ENCODE peak calls at places on chromosomes 6 and 20, in six cellular contexts. H is heart left ventricle, O is A549, P is GM12878, U is lower lobe of right lung, I is gastrocnemius medialis. B is an unnamed sample.

GRCh38 chr6:11379805-11380204 is 147.3 kb upstream of the NEDD9 start:
- ATAC-seq in H (no peak), O (no peak), P (no peak), U (no peak), I (no peak), B (no peak)

GRCh38 chr20:24289737-24290481 is 179.5 kb upstream of the SYNDIG1 start:
- ATAC-seq in H (no peak), O (no peak), P (no peak), U (no peak), I (no peak), B (no peak)

GRCh38 chr20:17823382-17824144 is 123.8 kb downstream of the BANF2 start:
- ATAC-seq in H (no peak), O (no peak), P (no peak), U (no peak), I (no peak), B (no peak)

GRCh38 chr6:1104988-1105670 is 206.8 kb upstream of the FOXQ1 start:
- ATAC-seq in H (no peak), O (no peak), P (no peak), U (no peak), I (no peak), B (no peak)

GRCh38 chr20:37364013-37364926 is 18.3 kb downstream of the SRC start:
- ATAC-seq in H (no peak), O (peak), P (no peak), U (no peak), I (no peak), B (no peak)

GRCh38 chr6:132814716-132815570 is 574 bp downstream of the RPS12 start:
- ATAC-seq in H (peak), O (peak), P (peak), U (peak), I (peak), B (no peak)

GRCh38 chr6:154500769-154501171 is 9.7 kb downstream of the CNKSR3 start:
- ATAC-seq in H (no peak), O (peak), P (no peak), U (no peak), I (no peak), B (no peak)

GRCh38 chr6:125519367-125519766 is 217.6 kb upstream of the HDDC2 start:
- ATAC-seq in H (no peak), O (no peak), P (no peak), U (no peak), I (no peak), B (no peak)

GRCh38 chr6:45681860-45682488 is 304.2 kb upstream of the SUPT3H start:
- ATAC-seq in H (peak), O (no peak), P (peak), U (peak), I (no peak), B (no peak)

GRCh38 chr6:46935687-46936086 is 13.9 kb upstream of the ADGRF5 start:
- ATAC-seq in H (peak), O (no peak), P (no peak), U (peak), I (peak), B (no peak)

GRCh38 chr6:80468398-80468797 is 361.9 kb downstream of the BCKDHB start:
- ATAC-seq in H (no peak), O (no peak), P (no peak), U (no peak), I (no peak), B (no peak)

GRCh38 chr20:4767084-4767483 is 45.4 kb downstream of the PRND start:
- ATAC-seq in H (no peak), O (no peak), P (no peak), U (no peak), I (no peak), B (no peak)

GRCh38 chr6:3209114-3210023 is 18.1 kb downstream of the TUBB2B start:
- ATAC-seq in H (peak), O (peak), P (peak), U (peak), I (peak), B (peak)

GRCh38 chr6:1739680-1740079 is 130.0 kb downstream of the FOXC1 start:
- ATAC-seq in H (no peak), O (no peak), P (peak), U (no peak), I (no peak), B (no peak)

GRCh38 chr6:169669147-169669546 is 32.7 kb downstream of the WDR27 start:
- ATAC-seq in H (no peak), O (no peak), P (no peak), U (peak), I (no peak), B (no peak)

GRCh38 chr6:90610291-90610670 is 23.4 kb upstream of the MAP3K7 start:
- ATAC-seq in H (no peak), O (no peak), P (no peak), U (peak), I (no peak), B (no peak)

GRCh38 chr6:4039348-4039747 is 39.6 kb downstream of the FAM217A start:
- ATAC-seq in H (no peak), O (no peak), P (no peak), U (peak), I (no peak), B (no peak)

GRCh38 chr6:7914311-7914710 is 3.7 kb upstream of the TXNDC5 start:
- ATAC-seq in H (no peak), O (no peak), P (no peak), U (no peak), I (no peak), B (no peak)

GRCh38 chr6:134534708-134535149 is 216.8 kb upstream of the SGK1 start:
- ATAC-seq in H (peak), O (no peak), P (no peak), U (no peak), I (peak), B (no peak)

GRCh38 chr6:2141644-2142290 is 103.6 kb downstream of the GMDS start:
- ATAC-seq in H (no peak), O (no peak), P (no peak), U (no peak), I (no peak), B (no peak)

GRCh38 chr6:111015656-111016190 is 33.9 kb downstream of the RPF2 start:
- ATAC-seq in H (no peak), O (no peak), P (no peak), U (no peak), I (no peak), B (no peak)

GRCh38 chr6:130766239-130767144 is 60.7 kb upstream of the SMLR1 start:
- ATAC-seq in H (no peak), O (no peak), P (no peak), U (no peak), I (no peak), B (no peak)

GRCh38 chr20:31446084-31446819 is 5.8 kb downstream of the DEFB123 start:
- ATAC-seq in H (no peak), O (no peak), P (no peak), U (no peak), I (no peak), B (no peak)

GRCh38 chr20:40314278-40314677 is 374.8 kb downstream of the MAFB start:
- ATAC-seq in H (no peak), O (no peak), P (no peak), U (no peak), I (peak), B (no peak)

GRCh38 chr6:79240509-79240908 is 6.0 kb upstream of the HMGN3 start:
- ATAC-seq in H (peak), O (no peak), P (peak), U (peak), I (peak), B (no peak)

GRCh38 chr6:67184405-67184804 is 1450.7 kb upstream of the ADGRB3 start:
- ATAC-seq in H (no peak), O (no peak), P (no peak), U (no peak), I (no peak), B (no peak)

GRCh38 chr20:14919473-14920157 is 582.2 kb upstream of the FLRT3 start:
- ATAC-seq in H (no peak), O (peak), P (no peak), U (peak), I (peak), B (no peak)

GRCh38 chr20:32189691-32190607 is 17.6 kb downstream of the PLAGL2 start:
- ATAC-seq in H (peak), O (no peak), P (peak), U (peak), I (peak), B (peak)

GRCh38 chr6:130369821-130370220 is 4.0 kb downstream of the TMEM200A start:
- ATAC-seq in H (no peak), O (no peak), P (peak), U (no peak), I (no peak), B (no peak)

DNA sequence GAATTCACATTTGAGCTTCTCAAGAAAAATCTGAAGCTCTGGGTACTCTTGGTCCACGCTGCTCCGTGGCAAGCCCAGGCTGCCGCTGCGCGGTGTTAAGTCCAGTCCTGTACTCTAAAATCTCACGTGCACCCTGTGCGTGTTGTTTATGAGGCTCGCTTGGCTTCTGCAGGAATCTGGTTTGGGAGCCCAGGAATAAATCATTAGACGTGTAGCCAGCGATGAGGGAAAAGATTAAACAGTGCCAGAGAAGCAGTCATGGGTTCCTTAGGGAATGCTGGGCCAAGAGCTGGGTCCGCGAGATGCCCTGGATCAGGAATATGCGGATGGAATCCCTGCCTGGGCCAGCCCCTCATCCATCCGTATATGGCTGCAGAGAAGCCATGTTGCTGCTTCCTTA is 87.3 kb downstream of the KCNB1 start:
- ATAC-seq in H (no peak), O (no peak), P (no peak), U (no peak), I (peak), B (peak)
- H3K4me3 ChIP-seq in H (no peak), O (no peak), P (no peak), U (no peak), I (no peak), B (peak)

DNA sequence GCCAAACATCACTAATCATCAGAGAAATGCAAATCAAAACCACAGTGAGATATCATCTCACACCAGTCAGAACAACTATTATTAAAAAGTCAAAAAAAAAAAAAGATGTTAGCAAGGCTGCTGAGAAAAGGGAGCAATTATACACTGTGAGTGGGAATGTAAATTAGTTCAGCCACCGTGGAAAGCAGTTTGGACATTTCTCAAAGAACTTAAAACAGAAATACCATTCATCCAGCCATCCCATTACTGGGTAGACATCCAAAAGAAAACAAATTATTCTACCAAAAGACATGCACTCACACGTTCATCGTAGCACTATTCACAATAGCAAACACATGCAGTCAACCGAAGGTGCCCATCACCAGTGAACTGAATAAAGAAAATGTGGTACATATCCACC is 213.9 kb downstream of the TTLL2 start:
- ATAC-seq in H (no peak), O (no peak), P (no peak), U (no peak), I (no peak), B (no peak)
- H3K4me3 ChIP-seq in H (no peak), O (no peak), P (no peak), U (no peak), I (no peak), B (no peak)

GRCh38 chr6:6749791-6750434 is 161.4 kb downstream of the LY86 start:
- ATAC-seq in H (peak), O (peak), P (peak), U (peak), I (peak), B (peak)
- H3K4me3 ChIP-seq in H (no peak), O (no peak), P (no peak), U (peak), I (peak), B (peak)

GRCh38 chr6:6002005-6002808 is 4.5 kb downstream of the NRN1 start:
- ATAC-seq in H (no peak), O (no peak), P (no peak), U (no peak), I (no peak), B (no peak)

GRCh38 chr6:6001443-6001842 is 5.3 kb downstream of the NRN1 start:
- ATAC-seq in H (no peak), O (no peak), P (no peak), U (no peak), I (no peak), B (no peak)

GRCh38 chr6:6004147-6004995 is 2.4 kb downstream of the NRN1 start:
- ATAC-seq in H (no peak), O (no peak), P (no peak), U (no peak), I (no peak), B (no peak)

GRCh38 chr6:6002809-6003333 is 3.9 kb downstream of the NRN1 start:
- ATAC-seq in H (no peak), O (no peak), P (no peak), U (no peak), I (no peak), B (no peak)

DNA sequence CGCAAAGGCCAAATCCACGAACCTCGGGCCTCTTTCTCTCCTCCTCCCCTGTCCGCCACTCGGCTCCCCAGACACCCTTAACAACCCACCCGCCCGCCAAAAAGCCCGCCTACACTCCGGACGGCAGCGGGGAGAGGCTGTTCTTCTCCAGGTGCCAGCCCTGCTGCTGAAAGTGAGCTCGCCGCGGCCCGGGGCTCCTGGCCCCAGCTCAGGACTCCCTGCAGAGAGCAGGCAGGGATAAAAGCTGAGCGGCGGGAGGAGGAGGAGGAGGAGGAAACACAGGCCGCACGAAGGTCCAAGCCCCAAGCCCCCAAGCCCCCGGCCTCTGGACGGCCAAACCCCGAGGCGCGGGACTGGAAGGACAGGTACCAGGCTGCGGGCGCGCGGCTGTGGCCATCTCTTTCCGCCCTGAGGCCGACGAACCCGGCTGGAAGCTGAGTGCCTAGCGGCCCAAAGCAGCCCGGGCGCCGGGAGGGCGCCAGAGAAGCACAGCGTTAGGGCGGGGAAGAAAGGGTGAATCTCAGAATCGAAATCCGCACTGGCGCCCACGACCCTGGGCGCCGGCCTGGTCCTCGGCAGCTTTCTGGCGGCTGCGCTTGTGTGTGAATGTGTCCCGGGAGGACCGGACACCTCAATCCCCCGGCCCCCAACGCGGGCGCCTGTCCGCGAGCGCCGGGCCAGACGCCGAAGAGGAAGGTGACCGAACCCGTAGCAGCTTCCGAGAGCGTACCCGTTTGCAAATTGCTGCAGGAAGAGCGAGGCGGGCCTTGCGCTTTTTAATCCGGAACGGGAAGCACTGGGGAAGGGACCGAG is 3.2 kb downstream of the NRN1 start:
- ATAC-seq in H (peak), O (peak), P (no peak), U (no peak), I (no peak), B (no peak)
- H3K4me3 ChIP-seq in H (peak), O (peak), P (peak), U (peak), I (peak), B (peak)

DNA sequence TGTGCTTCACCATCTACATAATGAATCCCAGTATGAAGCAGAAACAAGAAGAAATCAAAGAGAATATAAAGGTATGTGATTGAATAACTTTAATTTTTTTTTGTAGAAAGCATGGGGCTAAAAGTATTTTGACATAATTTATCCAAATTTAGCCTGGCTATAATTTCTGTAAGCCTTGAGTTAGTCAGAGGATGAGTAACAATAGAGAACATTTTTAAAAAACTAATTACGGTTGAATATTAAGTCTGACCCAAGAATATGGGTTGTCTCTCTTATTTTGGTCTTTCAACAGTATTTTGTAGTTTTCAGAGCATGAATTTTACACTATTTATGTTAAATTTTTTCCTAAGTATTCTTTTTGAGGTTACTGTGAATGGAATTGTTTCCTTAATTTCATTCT is 2.5 kb downstream of the GMNN start:
- ATAC-seq in H (no peak), O (no peak), P (no peak), U (no peak), I (no peak), B (no peak)
- H3K4me3 ChIP-seq in H (no peak), O (peak), P (peak), U (no peak), I (no peak), B (no peak)

GRCh38 chr6:33770833-33771341 is 18.0 kb downstream of the LEMD2 start:
- ATAC-seq in H (no peak), O (no peak), P (no peak), U (no peak), I (no peak), B (peak)
- H3K4me3 ChIP-seq in H (no peak), O (no peak), P (no peak), U (no peak), I (no peak), B (no peak)

B was measured in gastroesophageal sphincter.